ENCODE peak calls at places on chromosomes 1 and 21, in seven cellular contexts. L is activated T-helper 1 cell treated with Interleukin-2 at 50 U/mL for 16 hours; C is stimulated activated CD4-positive, alpha-beta T cell treated with anti-CD3 and anti-CD28 coated beads, Interleukin-2, amount 100 ng/mL, for 48 hours; V is Right ventricle myocardium superior; M is AML-193; R is NCI-H526; B is OCI-LY7. Q is an unnamed sample.
A peak's percentile ranks its signal among the peaks of the same experiment; 100 is the strongest.

GRCh38 chr21:42696026-42696380 is 42.6 kb downstream of the PDE9A start:
- DNase-seq in L (no peak), C (no peak), V (no peak), M (no peak), R (no peak), B (no peak), Q (no peak)

GRCh38 chr1:91804546-91805023 is 81.4 kb downstream of the TGFBR3 start:
- DNase-seq in L (peak; percentile 77), C (peak; percentile 62), V (no peak), M (no peak), R (no peak), B (no peak), Q (no peak)

GRCh38 chr1:202192770-202193613 is 607 bp upstream of the LGR6 start:
- DNase-seq in L (peak; percentile 19), C (peak; percentile 57), V (peak; percentile 76), M (peak; percentile 23), R (peak; percentile 70), B (peak; percentile 65), Q (peak; percentile 18)

GRCh38 chr21:34886554-34887385 is 162.3 kb downstream of the RUNX1 start:
- DNase-seq in L (no peak), C (no peak), V (peak; percentile 57), M (no peak), R (peak; percentile 73), B (no peak), Q (no peak)

GRCh38 chr1:156417700-156418015 is 48.6 kb downstream of the RHBG start:
- DNase-seq in L (no peak), C (no peak), V (no peak), M (no peak), R (no peak), B (no peak), Q (no peak)

GRCh38 chr1:905071-905749 is 18.5 kb upstream of the SAMD11 start:
- DNase-seq in L (no peak), C (no peak), V (peak; percentile 77), M (no peak), R (peak; percentile 80), B (peak; percentile 50), Q (no peak)

GRCh38 chr1:36088577-36089392 is at the start of gene ADPRS:
- DNase-seq in L (peak; percentile 88), C (peak; percentile 96), V (peak; percentile 94), M (peak; percentile 81), R (peak; percentile 98), B (peak; percentile 94), Q (peak; percentile 93)

GRCh38 chr1:85445906-85446305 is 19.1 kb downstream of the DDAH1 start:
- DNase-seq in L (no peak), C (no peak), V (no peak), M (no peak), R (no peak), B (no peak), Q (no peak)

GRCh38 chr21:44959376-44960091 is 19.7 kb downstream of the SLX9 start:
- DNase-seq in L (no peak), C (no peak), V (peak; percentile 41), M (no peak), R (no peak), B (no peak), Q (no peak)

GRCh38 chr1:155969377-155969791 is 9.0 kb downstream of the ARHGEF2 start:
- DNase-seq in L (no peak), C (no peak), V (no peak), M (no peak), R (no peak), B (no peak), Q (no peak)

GRCh38 chr1:230819976-230820375 is 48.3 kb downstream of the C1orf198 start:
- DNase-seq in L (no peak), C (no peak), V (no peak), M (no peak), R (no peak), B (no peak), Q (no peak)

GRCh38 chr1:8583031-8583430 is 234.4 kb downstream of the RERE start:
- DNase-seq in L (no peak), C (no peak), V (no peak), M (no peak), R (no peak), B (no peak), Q (no peak)

GRCh38 chr1:205593967-205594366 is 37.8 kb downstream of the ELK4 start:
- DNase-seq in L (no peak), C (no peak), V (no peak), M (no peak), R (no peak), B (peak; percentile 40), Q (no peak)

Q was measured in GM18507.